ENCODE peak calls at places on chromosomes 16 and 17, in four cellular contexts. R, O, S and V are unnamed samples.
A peak's percentile ranks its signal among the peaks of the same experiment; 100 is the strongest.

GRCh38 chr16:80914379-80915078 is 92.2 kb downstream of the CMC2 start:
- DNase-seq in R (no peak), O (no peak), S (no peak), V (no peak)

GRCh38 chr16:28845173-28846079 is 722 bp downstream of the TUFM start:
- DNase-seq in R (no peak), O (peak; percentile 41), S (no peak), V (no peak)

GRCh38 chr16:53094013-53094630 is 39.3 kb downstream of the CHD9 start:
- DNase-seq in R (peak; percentile 49), O (peak; percentile 53), S (peak; percentile 45), V (no peak)

GRCh38 chr17:15884731-15885130 is 60.2 kb upstream of the ADORA2B start:
- DNase-seq in R (no peak), O (no peak), S (no peak), V (no peak)

GRCh38 chr16:48959204-48959603 is 322.4 kb downstream of the CBLN1 start:
- DNase-seq in R (no peak), O (no peak), S (no peak), V (no peak)

GRCh38 chr17:42531455-42532354 is 4.3 kb upstream of the NAGLU start:
- DNase-seq in R (no peak), O (peak; percentile 56), S (no peak), V (no peak)

GRCh38 chr16:50396770-50397525 is 28.2 kb upstream of the BRD7 start:
- DNase-seq in R (no peak), O (no peak), S (no peak), V (no peak)

GRCh38 chr17:65774787-65775186 is 213.3 kb upstream of the AXIN2 start:
- DNase-seq in R (no peak), O (no peak), S (no peak), V (no peak)

GRCh38 chr16:87129771-87130170 is 187.4 kb downstream of the C16orf95 start:
- DNase-seq in R (no peak), O (no peak), S (no peak), V (no peak)

GRCh38 chr16:29192329-29193247 is 207.7 kb downstream of the LAT start:
- DNase-seq in R (no peak), O (peak; percentile 35), S (no peak), V (no peak)

GRCh38 chr17:5563451-5563850 is 20.9 kb downstream of the NLRP1 start:
- DNase-seq in R (no peak), O (no peak), S (no peak), V (no peak)

GRCh38 chr16:65537336-65537735 is 415.5 kb upstream of the CDH11 start:
- DNase-seq in R (no peak), O (no peak), S (no peak), V (no peak)

GRCh38 chr16:68668266-68668665 is 23.2 kb downstream of the CDH3 start:
- DNase-seq in R (peak; percentile 7), O (no peak), S (peak; percentile 24), V (no peak)

GRCh38 chr17:11852911-11853310 is 144.4 kb downstream of the ZNF18 start:
- DNase-seq in R (no peak), O (no peak), S (no peak), V (no peak)

GRCh38 chr16:68064791-68065365 is 20.3 kb upstream of the NFATC3 start:
- DNase-seq in R (no peak), O (peak; percentile 85), S (no peak), V (peak; percentile 58)

GRCh38 chr17:80460286-80460881 is 16.0 kb downstream of the NPTX1 start:
- DNase-seq in R (no peak), O (no peak), S (no peak), V (no peak)
- TF ChIP-seq POLR2AphosphoS5 in R (no peak), O (no peak), S (no peak), V (no peak)

GRCh38 chr17:77020973-77021372 is 119.8 kb upstream of the SEC14L1 start:
- DNase-seq in R (no peak), O (no peak), S (no peak), V (no peak)

GRCh38 chr17:77025781-77026180 is 115.0 kb upstream of the SEC14L1 start:
- DNase-seq in R (no peak), O (no peak), S (no peak), V (no peak)

GRCh38 chr17:77022766-77023165 is 118.0 kb upstream of the SEC14L1 start:
- DNase-seq in R (no peak), O (no peak), S (no peak), V (no peak)

GRCh38 chr17:77018504-77018903 is 122.3 kb upstream of the SEC14L1 start:
- DNase-seq in R (no peak), O (no peak), S (no peak), V (no peak)

DNA sequence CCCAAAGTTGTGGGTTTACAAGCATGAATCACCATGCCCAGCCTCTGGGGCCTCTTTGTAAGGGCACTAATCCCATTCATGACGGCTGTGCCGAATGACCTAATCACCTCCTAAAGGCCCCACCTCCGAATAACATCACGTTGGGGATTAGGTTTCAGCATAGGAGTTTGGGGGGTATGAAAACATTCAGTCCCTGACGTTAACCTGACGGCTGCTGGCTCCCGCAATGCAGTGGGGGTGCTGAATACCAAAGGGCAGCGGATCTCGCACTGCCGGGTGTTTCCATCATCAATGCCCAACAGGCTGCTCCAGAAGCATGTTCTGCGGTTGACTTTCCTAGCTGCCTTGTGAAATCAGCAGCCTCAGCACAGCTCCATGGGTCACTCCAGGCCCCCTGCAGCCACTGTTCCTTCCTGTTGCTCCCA is 120.8 kb upstream of the SEC14L1 start:
- DNase-seq in R (no peak), O (no peak), S (no peak), V (no peak)
- TF ChIP-seq SPI1 in R (no peak), O (no peak), S (no peak), V (no peak)

GRCh38 chr17:59844884-59845594 is 47.7 kb downstream of the TUBD1 start:
- DNase-seq in R (no peak), O (no peak), S (no peak), V (no peak)
- TF ChIP-seq POLR2AphosphoS5 in R (no peak), O (peak; percentile 17), S (no peak), V (no peak)

DNA sequence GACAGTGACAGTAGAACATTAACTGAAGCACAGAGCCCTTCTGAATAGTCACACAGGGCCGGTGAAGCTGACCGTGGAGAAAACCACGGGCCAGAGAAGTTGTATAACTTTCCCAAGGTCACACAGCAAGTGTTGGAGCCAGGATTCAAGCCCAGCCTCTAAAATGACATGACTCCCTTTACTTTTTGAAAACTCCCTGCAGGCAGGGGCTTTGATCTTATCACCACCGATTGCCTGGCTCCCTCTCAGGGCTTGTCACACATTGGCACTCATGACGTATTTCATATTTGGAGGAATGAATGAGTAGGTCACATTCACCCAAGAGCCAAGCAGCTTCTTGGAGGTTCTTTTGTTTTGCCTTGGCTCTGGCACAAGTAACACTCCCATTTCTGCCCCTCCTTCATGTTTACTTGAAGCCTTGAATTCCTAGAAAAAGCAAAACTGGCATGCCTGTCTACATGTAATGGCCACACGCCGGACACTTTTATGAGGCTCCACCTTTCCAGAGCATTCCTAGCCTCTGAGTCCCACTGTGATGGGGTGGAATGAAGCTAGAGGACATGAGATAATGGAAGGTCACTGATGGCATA is 13.3 kb upstream of the RBBP6 start:
- DNase-seq in R (no peak), O (no peak), S (no peak), V (no peak)
- TF ChIP-seq SPI1 in R (no peak), O (no peak), S (no peak), V (no peak)

DNA sequence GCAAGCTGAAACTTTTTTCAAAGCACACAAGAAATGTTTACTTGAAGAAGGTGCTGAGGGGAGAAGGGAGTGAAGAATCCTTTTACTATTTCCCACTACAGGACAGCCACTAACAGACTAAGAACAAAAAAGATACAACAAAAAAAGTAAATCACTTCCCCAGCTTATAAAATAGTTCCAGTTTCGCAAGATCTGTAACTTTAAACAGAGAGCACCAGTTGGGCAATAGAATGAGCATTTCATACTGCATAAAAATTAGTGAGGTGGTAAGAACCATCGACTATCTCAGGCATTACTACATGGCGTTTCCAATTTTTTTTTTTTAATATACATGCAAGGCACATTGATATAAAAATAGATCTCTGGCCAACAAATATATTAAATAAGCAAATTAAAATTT is 11.1 kb downstream of the CRYBA1 start:
- DNase-seq in R (no peak), O (no peak), S (no peak), V (no peak)
- TF ChIP-seq POLR2AphosphoS5 in R (no peak), O (no peak), S (no peak), V (no peak)

DNA sequence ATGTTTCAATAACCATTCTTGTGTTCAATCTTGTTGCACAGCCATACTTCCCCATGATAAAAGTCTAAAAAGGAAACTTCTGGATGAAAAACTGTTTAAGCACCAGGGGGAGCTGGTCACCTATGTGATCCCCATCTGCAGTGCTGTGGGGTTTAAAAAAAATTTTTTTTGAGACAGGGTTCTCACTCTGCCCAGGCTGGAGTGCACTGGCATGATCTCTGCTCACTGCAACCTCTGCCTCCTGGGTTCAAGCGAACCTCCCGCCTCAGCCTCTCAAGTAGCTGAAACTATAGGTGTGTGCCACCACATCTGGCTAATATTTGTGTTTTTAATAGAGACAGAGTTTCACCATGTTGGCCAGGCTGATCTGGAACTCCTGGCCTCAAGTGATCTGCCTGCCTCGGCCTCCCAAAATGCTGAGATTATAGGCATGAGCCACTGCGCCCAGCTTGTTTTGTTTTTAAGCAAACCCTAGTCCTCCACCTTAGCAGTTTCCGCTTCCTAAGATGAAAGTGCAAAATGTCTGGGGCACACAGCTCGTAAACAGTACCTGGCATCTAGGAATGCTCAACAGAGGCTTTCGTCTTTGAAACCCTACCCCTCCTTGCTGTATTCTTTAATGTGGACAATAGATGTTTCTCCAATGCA is 25.4 kb downstream of the DNAJA2 start:
- DNase-seq in R (no peak), O (peak; percentile 45), S (peak; percentile 32), V (no peak)
- TF ChIP-seq SPI1 in R (no peak), O (no peak), S (no peak), V (no peak)

GRCh38 chr17:58991718-58992331 is 114.9 kb downstream of the TRIM37 start:
- DNase-seq in R (no peak), O (no peak), S (peak; percentile 39), V (no peak)
- TF ChIP-seq POLR2AphosphoS5 in R (no peak), O (no peak), S (no peak), V (no peak)

GRCh38 chr16:30736995-30737793 is 11.0 kb upstream of the PHKG2 start:
- DNase-seq in R (no peak), O (no peak), S (no peak), V (no peak)
- TF ChIP-seq SPI1 in R (no peak), O (no peak), S (no peak), V (no peak)

GRCh38 chr16:3044708-3045107 is 1.7 kb upstream of the MMP25 start:
- DNase-seq in R (no peak), O (no peak), S (no peak), V (no peak)

GRCh38 chr16:3042376-3042775 is 4.0 kb upstream of the MMP25 start:
- DNase-seq in R (no peak), O (no peak), S (no peak), V (no peak)

GRCh38 chr16:3047387-3047720 is 993 bp downstream of the MMP25 start:
- DNase-seq in R (no peak), O (no peak), S (no peak), V (no peak)

GRCh38 chr16:3046506-3047386 is at the start of gene MMP25:
- DNase-seq in R (no peak), O (peak; percentile 56), S (no peak), V (no peak)

GRCh38 chr16:3045758-3046505 is 429 bp upstream of the MMP25 start:
- DNase-seq in R (no peak), O (peak; percentile 45), S (no peak), V (no peak)
- TF ChIP-seq POLR2AphosphoS5 in R (no peak), O (no peak), S (no peak), V (no peak)